ENCODE peak calls at places on chromosomes 11 and 22, in five cellular contexts. One of them, this sample, is unnamed.

GRCh38 chr22:49010086-49010863 is 817.4 kb downstream of the BRD1 start:
- DNase-seq in T follicular helper cell: no peak
- DNase-seq in RPMI7951: no peak
- DNase-seq in D341Med: peak; percentile 20
- DNase-seq in NCI-H510A: no peak
- DNase-seq in this sample: no peak

GRCh38 chr22:47107431-47107830 is 345.0 kb downstream of the TBC1D22A start:
- DNase-seq in T follicular helper cell: no peak
- DNase-seq in RPMI7951: peak; percentile 69
- DNase-seq in NCI-H510A: no peak
- DNase-seq in D341Med: no peak
- DNase-seq in this sample: no peak

GRCh38 chr11:118061401-118062125 is 15.3 kb upstream of the TMPRSS4 start:
- DNase-seq in NCI-H510A: no peak
- DNase-seq in T follicular helper cell: no peak
- DNase-seq in RPMI7951: no peak
- DNase-seq in D341Med: no peak
- DNase-seq in this sample: no peak

GRCh38 chr11:69644071-69644961 is 3.4 kb downstream of the CCND1 start:
- DNase-seq in RPMI7951: peak; percentile 91
- DNase-seq in NCI-H510A: peak; percentile 11
- DNase-seq in D341Med: peak; percentile 57
- DNase-seq in T follicular helper cell: no peak
- DNase-seq in this sample: peak; percentile 53

GRCh38 chr22:36194971-36195370 is 6.6 kb downstream of the APOL4 start:
- DNase-seq in RPMI7951: peak; percentile 70
- DNase-seq in NCI-H510A: no peak
- DNase-seq in D341Med: peak; percentile 62
- DNase-seq in T follicular helper cell: no peak
- DNase-seq in this sample: peak; percentile 69

GRCh38 chr11:67347964-67348749 is 5.2 kb downstream of the POLD4 start:
- DNase-seq in T follicular helper cell: no peak
- DNase-seq in RPMI7951: peak; percentile 74
- DNase-seq in NCI-H510A: no peak
- DNase-seq in D341Med: no peak
- DNase-seq in this sample: peak; percentile 84

GRCh38 chr11:123517559-123518364 is 87.7 kb downstream of the GRAMD1B start:
- DNase-seq in RPMI7951: no peak
- DNase-seq in D341Med: no peak
- DNase-seq in NCI-H510A: no peak
- DNase-seq in T follicular helper cell: no peak
- DNase-seq in this sample: peak; percentile 59

GRCh38 chr22:26748845-26749244 is 91.5 kb downstream of the MIAT start:
- DNase-seq in D341Med: no peak
- DNase-seq in T follicular helper cell: no peak
- DNase-seq in NCI-H510A: no peak
- DNase-seq in RPMI7951: no peak
- DNase-seq in this sample: no peak

GRCh38 chr11:128552783-128553661 is 34.3 kb downstream of the ETS1 start:
- DNase-seq in NCI-H510A: no peak
- DNase-seq in RPMI7951: peak; percentile 90
- DNase-seq in T follicular helper cell: peak; percentile 27
- DNase-seq in D341Med: no peak
- DNase-seq in this sample: no peak

GRCh38 chr22:42345458-42345857 is 75.0 kb upstream of the TCF20 start:
- DNase-seq in D341Med: no peak
- DNase-seq in RPMI7951: no peak
- DNase-seq in NCI-H510A: no peak
- DNase-seq in T follicular helper cell: no peak
- DNase-seq in this sample: no peak

GRCh38 chr11:69351460-69351859 is 57.5 kb downstream of the MYEOV start:
- DNase-seq in RPMI7951: peak; percentile 70
- DNase-seq in NCI-H510A: no peak
- DNase-seq in T follicular helper cell: no peak
- DNase-seq in D341Med: no peak
- DNase-seq in this sample: no peak

GRCh38 chr11:250740-251299 is 14.0 kb downstream of the PSMD13 start:
- DNase-seq in NCI-H510A: no peak
- DNase-seq in D341Med: peak; percentile 73
- DNase-seq in T follicular helper cell: peak; percentile 79
- DNase-seq in RPMI7951: peak; percentile 16
- DNase-seq in this sample: peak; percentile 40

GRCh38 chr22:36873614-36874308 is 13.0 kb downstream of the NCF4 start:
- DNase-seq in NCI-H510A: no peak
- DNase-seq in D341Med: peak; percentile 69
- DNase-seq in RPMI7951: peak; percentile 74
- DNase-seq in T follicular helper cell: no peak
- DNase-seq in this sample: peak; percentile 52

GRCh38 chr11:33574366-33574765 is 126.3 kb downstream of the C11orf91 start:
- DNase-seq in NCI-H510A: no peak
- DNase-seq in T follicular helper cell: no peak
- DNase-seq in D341Med: no peak
- DNase-seq in RPMI7951: no peak
- DNase-seq in this sample: no peak

GRCh38 chr11:64650923-64651523 is 60.0 kb downstream of the SLC22A12 start:
- DNase-seq in RPMI7951: no peak
- DNase-seq in D341Med: peak; percentile 60
- DNase-seq in NCI-H510A: no peak
- DNase-seq in T follicular helper cell: no peak
- DNase-seq in this sample: peak; percentile 60

GRCh38 chr11:126583101-126583500 is 227.6 kb downstream of the ST3GAL4 start:
- DNase-seq in RPMI7951: no peak
- DNase-seq in D341Med: no peak
- DNase-seq in NCI-H510A: no peak
- DNase-seq in T follicular helper cell: no peak
- DNase-seq in this sample: no peak

This sample was measured in NCI-H82.